ENCODE peak calls at places on chromosomes 1 and 21, in four cellular contexts. X is iPS-NIHi11; G is fibroblast of lung; H is CD8-positive, alpha-beta memory T cell. R is an unnamed sample.

GRCh38 chr1:165843304-165843703 is 15.9 kb downstream of the UCK2 start:
- DNase-seq in G (peak), H (no peak), X (no peak), R (no peak)

GRCh38 chr21:42117229-42118048 is 46.3 kb downstream of the UMODL1 start:
- DNase-seq in H (peak), G (peak), X (peak), R (peak)

GRCh38 chr1:57309608-57310007 is 114.3 kb downstream of the DAB1 start:
- DNase-seq in X (no peak), G (no peak), H (no peak), R (no peak)

GRCh38 chr1:59761440-59761839 is 53.3 kb upstream of the HOOK1 start:
- DNase-seq in X (no peak), G (no peak), H (no peak), R (no peak)

GRCh38 chr1:172342584-172343245 is 77.8 kb upstream of the C1orf105 start:
- DNase-seq in H (no peak), X (no peak), G (no peak), R (no peak)

GRCh38 chr1:29698033-29698432 is 461.7 kb downstream of the PTPRU start:
- DNase-seq in H (no peak), X (peak), G (peak), R (peak)

GRCh38 chr1:29237906-29238600 is 1.7 kb downstream of the PTPRU start:
- DNase-seq in G (peak), X (peak), H (no peak), R (no peak)

GRCh38 chr1:94973271-94973922 is 46.5 kb upstream of the CNN3 start:
- DNase-seq in X (no peak), G (no peak), H (no peak), R (no peak)

GRCh38 chr1:35192853-35193664 is at the start of gene SFPQ:
- DNase-seq in G (peak), X (peak), H (peak), R (peak)

GRCh38 chr1:167839009-167839408 is 74.9 kb downstream of the ADCY10 start:
- DNase-seq in X (no peak), H (no peak), G (no peak), R (no peak)

GRCh38 chr1:198935371-198935921 is 296.6 kb downstream of the PTPRC start:
- DNase-seq in H (peak), X (peak), G (peak), R (peak)

GRCh38 chr1:100462291-100463040 is 75.5 kb upstream of the GPR88 start:
- DNase-seq in G (no peak), H (no peak), X (no peak), R (no peak)

GRCh38 chr21:25838809-25839208 is 104.0 kb downstream of the GABPA start:
- DNase-seq in H (no peak), X (no peak), G (peak), R (no peak)

R was measured in hepatic stellate cell.